ENCODE peak calls at places on chromosomes 4 and X, in seven cellular contexts. E is fibroblast of lung; L is RWPE1; M is substantia nigra; R is aorta; N is ovary; K is CD4-positive, alpha-beta T cell. O is an unnamed sample.

GRCh38 chr4:99853993-99854392 is 37.4 kb downstream of the DAPP1 start:
- DNase-seq in R (no peak), M (no peak), E (no peak), K (no peak), N (no peak), L (no peak), O (no peak)

GRCh38 chrX:129637217-129638109 is 17.3 kb downstream of the APLN start:
- DNase-seq in M (peak), E (peak), R (peak), N (peak), K (peak), L (no peak), O (no peak)

GRCh38 chr4:164977243-164978164 is at the start of gene TRIM61:
- DNase-seq in M (peak), E (peak), R (peak), K (peak), N (peak), L (no peak), O (no peak)

GRCh38 chrX:134622813-134623185 is 35.5 kb downstream of the PLAC1 start:
- DNase-seq in L (peak), R (no peak), E (no peak), K (no peak), M (no peak), N (no peak), O (no peak)

GRCh38 chr4:103067841-103068547 is 8.6 kb downstream of the SLC9B2 start:
- DNase-seq in K (no peak), E (no peak), M (no peak), L (no peak), R (no peak), N (no peak), O (no peak)

GRCh38 chr4:88706574-88706973 is 8.9 kb upstream of the NAP1L5 start:
- DNase-seq in M (no peak), N (peak), E (peak), L (no peak), K (no peak), R (no peak), O (no peak)

GRCh38 chr4:176500894-176501293 is 181.1 kb downstream of the SPCS3 start:
- DNase-seq in E (no peak), M (no peak), K (no peak), N (no peak), R (no peak), L (no peak), O (no peak)

GRCh38 chr4:16140520-16141249 is 56.9 kb upstream of the PROM1 start:
- DNase-seq in K (no peak), R (no peak), N (no peak), E (peak), L (peak), M (no peak), O (peak)

GRCh38 chr4:1975880-1976279 is 32.9 kb downstream of the NELFA start:
- DNase-seq in L (no peak), E (no peak), R (no peak), N (no peak), K (no peak), M (no peak), O (peak)

GRCh38 chr4:140095694-140096482 is 58.1 kb downstream of the MAML3 start:
- DNase-seq in K (peak), N (no peak), R (no peak), L (peak), E (peak), M (no peak), O (no peak)

GRCh38 chr4:157204634-157205244 is 15.8 kb upstream of the GRIA2 start:
- DNase-seq in K (no peak), N (no peak), M (no peak), R (no peak), E (no peak), L (no peak), O (no peak)

GRCh38 chr4:40309250-40309774 is 25.8 kb upstream of the CHRNA9 start:
- DNase-seq in R (peak), E (peak), M (no peak), N (peak), L (peak), K (peak), O (peak)

GRCh38 chr4:27910227-27910626 is 1049.6 kb downstream of the STIM2 start:
- DNase-seq in N (no peak), K (no peak), M (no peak), L (no peak), E (no peak), R (no peak), O (no peak)

GRCh38 chr4:170990989-170991589 is 822.1 kb upstream of the GALNTL6 start:
- DNase-seq in N (no peak), L (no peak), E (no peak), K (no peak), R (no peak), M (no peak), O (no peak)

GRCh38 chr4:75306496-75306895 is 207.7 kb downstream of the RCHY1 start:
- DNase-seq in R (no peak), K (no peak), M (no peak), E (no peak), N (no peak), L (no peak), O (no peak)

GRCh38 chrX:19747672-19748610 is 139.5 kb downstream of the SH3KBP1 start:
- DNase-seq in K (peak), E (no peak), L (no peak), R (no peak), M (no peak), N (no peak), O (no peak)

GRCh38 chrX:86133761-86134160 is 14.5 kb upstream of the DACH2 start:
- DNase-seq in E (peak), K (no peak), N (no peak), R (no peak), L (no peak), M (no peak), O (no peak)

GRCh38 chrX:46573896-46574336 is 351 bp downstream of the CHST7 start:
- DNase-seq in N (peak), R (peak), M (peak), K (peak), E (peak), L (no peak), O (peak)

GRCh38 chr4:40238700-40239548 is 42.1 kb downstream of the RHOH start:
- DNase-seq in R (no peak), L (no peak), E (peak), N (no peak), M (no peak), K (peak), O (no peak)

GRCh38 chrX:55264816-55265215 is at the start of gene PAGE3:
- DNase-seq in E (no peak), M (no peak), K (no peak), L (no peak), N (no peak), R (no peak), O (no peak)

GRCh38 chr4:154719087-154719486 is 24.7 kb upstream of the LRAT start:
- DNase-seq in M (no peak), R (no peak), N (no peak), E (peak), L (peak), K (no peak), O (no peak)

GRCh38 chr4:179625391-179625790 is 2183.2 kb upstream of the AGA start:
- DNase-seq in E (peak), M (no peak), R (no peak), N (no peak), L (peak), K (no peak), O (no peak)

GRCh38 chr4:163758032-163758431 is 263.5 kb downstream of the TMA16 start:
- DNase-seq in N (no peak), R (no peak), E (no peak), L (no peak), M (no peak), K (no peak), O (no peak)

GRCh38 chr4:48620093-48620492 is 130.0 kb downstream of the ZAR1 start:
- DNase-seq in N (no peak), L (no peak), R (no peak), K (no peak), M (no peak), E (no peak), O (no peak)

GRCh38 chrX:155767101-155767878 is 113.9 kb upstream of the VAMP7 start:
- DNase-seq in K (no peak), E (peak), N (peak), L (peak), M (no peak), R (peak), O (no peak)
- H3K27ac ChIP-seq in K (no peak), E (peak), N (no peak), L (no peak), M (no peak), R (no peak), O (no peak)

DNA sequence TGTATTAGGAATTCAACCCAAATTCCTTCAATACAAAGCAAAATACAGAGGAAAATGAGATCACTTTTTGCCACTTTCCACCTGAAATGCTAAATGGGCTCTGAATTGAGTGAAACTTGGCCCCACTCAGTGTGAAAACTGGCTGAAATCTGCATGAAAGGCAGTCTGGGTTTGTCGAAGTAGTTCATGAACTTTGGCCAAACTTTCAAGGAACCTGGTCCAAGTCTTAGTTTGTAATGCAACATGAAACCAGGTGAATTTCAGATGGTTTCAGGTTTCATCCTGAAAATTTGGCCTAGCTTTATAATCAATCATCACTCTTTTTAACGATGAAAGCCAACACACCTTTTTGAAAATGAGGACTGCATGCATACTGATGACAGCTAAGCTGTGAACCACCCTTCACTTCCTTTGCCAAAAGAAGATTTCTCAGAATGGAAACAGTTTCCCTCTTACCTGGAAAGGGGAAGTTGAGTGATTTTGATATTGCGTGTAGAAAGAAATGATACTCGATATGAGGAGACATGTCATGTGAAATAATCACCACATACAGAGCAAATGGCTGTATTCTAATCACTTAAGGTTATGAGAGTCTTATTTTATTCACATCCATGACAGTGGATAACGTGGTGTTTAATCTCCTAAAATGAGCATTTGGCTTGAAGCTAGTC is 209.9 kb upstream of the ETNPPL start:
- DNase-seq in K (no peak), M (no peak), L (no peak), E (no peak), N (no peak), R (no peak), O (no peak)
- H3K27ac ChIP-seq in K (no peak), M (no peak), L (no peak), E (no peak), N (no peak), R (no peak), O (no peak)

GRCh38 chr4:25919676-25920075 is 5.7 kb downstream of the SMIM20 start:
- DNase-seq in K (no peak), L (no peak), M (no peak), R (no peak), N (no peak), E (peak), O (no peak)

GRCh38 chr4:25925486-25926201 is 11.6 kb downstream of the SMIM20 start:
- DNase-seq in M (peak), K (no peak), E (peak), L (peak), R (no peak), N (no peak), O (no peak)

GRCh38 chr4:25921922-25922321 is 7.9 kb downstream of the SMIM20 start:
- DNase-seq in K (no peak), E (no peak), R (no peak), N (no peak), M (no peak), L (no peak), O (no peak)

GRCh38 chr4:25923745-25924144 is 9.7 kb downstream of the SMIM20 start:
- DNase-seq in N (no peak), R (no peak), K (no peak), L (no peak), E (no peak), M (no peak), O (no peak)

GRCh38 chr4:25922812-25923369 is 8.9 kb downstream of the SMIM20 start:
- DNase-seq in E (no peak), L (no peak), K (no peak), M (no peak), R (no peak), N (no peak), O (no peak)
- H3K27ac ChIP-seq in E (no peak), L (no peak), K (no peak), M (no peak), R (no peak), N (no peak), O (no peak)

DNA sequence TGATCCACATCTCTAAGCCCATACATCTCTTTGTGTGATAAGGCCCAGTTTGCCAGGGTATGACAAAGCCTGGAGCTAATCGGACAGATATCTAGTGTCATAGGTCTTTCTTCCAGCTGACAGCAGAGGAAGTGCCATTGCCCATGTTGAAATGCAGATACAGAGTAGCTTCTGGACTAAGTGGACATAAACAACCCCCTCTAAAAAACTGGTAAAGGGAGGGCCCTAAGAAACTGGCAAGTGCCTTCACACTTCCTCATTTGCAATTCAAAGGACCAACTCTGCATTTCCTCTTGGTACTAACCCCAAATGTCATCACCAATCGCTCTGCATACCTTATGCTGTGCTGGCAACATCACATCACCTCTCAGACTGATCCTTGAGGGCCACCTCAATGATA is 20.8 kb downstream of the ARHGEF6 start:
- DNase-seq in N (no peak), M (no peak), K (no peak), E (no peak), L (no peak), R (no peak), O (no peak)
- H3K27ac ChIP-seq in N (no peak), M (no peak), K (no peak), E (no peak), L (no peak), R (peak), O (no peak)

GRCh38 chrX:10902001-10902400 is 209.1 kb upstream of the HCCS start:
- DNase-seq in E (peak), M (no peak), R (no peak), K (no peak), L (peak), N (no peak), O (no peak)
- H3K27ac ChIP-seq in E (no peak), M (no peak), R (no peak), K (no peak), L (no peak), N (no peak), O (no peak)

GRCh38 chr4:119118397-119118796 is 17.2 kb upstream of the MYOZ2 start:
- DNase-seq in R (no peak), L (no peak), E (no peak), K (no peak), N (no peak), M (no peak), O (no peak)

GRCh38 chr4:119116021-119116420 is 19.6 kb upstream of the MYOZ2 start:
- DNase-seq in K (no peak), N (no peak), R (no peak), E (no peak), M (no peak), L (no peak), O (no peak)

GRCh38 chr4:119111296-119111695 is 24.3 kb upstream of the MYOZ2 start:
- DNase-seq in N (no peak), E (no peak), M (no peak), K (no peak), L (no peak), R (no peak), O (no peak)

GRCh38 chr4:119113033-119113655 is 22.5 kb upstream of the MYOZ2 start:
- DNase-seq in M (no peak), E (peak), R (no peak), N (no peak), K (no peak), L (peak), O (no peak)

DNA sequence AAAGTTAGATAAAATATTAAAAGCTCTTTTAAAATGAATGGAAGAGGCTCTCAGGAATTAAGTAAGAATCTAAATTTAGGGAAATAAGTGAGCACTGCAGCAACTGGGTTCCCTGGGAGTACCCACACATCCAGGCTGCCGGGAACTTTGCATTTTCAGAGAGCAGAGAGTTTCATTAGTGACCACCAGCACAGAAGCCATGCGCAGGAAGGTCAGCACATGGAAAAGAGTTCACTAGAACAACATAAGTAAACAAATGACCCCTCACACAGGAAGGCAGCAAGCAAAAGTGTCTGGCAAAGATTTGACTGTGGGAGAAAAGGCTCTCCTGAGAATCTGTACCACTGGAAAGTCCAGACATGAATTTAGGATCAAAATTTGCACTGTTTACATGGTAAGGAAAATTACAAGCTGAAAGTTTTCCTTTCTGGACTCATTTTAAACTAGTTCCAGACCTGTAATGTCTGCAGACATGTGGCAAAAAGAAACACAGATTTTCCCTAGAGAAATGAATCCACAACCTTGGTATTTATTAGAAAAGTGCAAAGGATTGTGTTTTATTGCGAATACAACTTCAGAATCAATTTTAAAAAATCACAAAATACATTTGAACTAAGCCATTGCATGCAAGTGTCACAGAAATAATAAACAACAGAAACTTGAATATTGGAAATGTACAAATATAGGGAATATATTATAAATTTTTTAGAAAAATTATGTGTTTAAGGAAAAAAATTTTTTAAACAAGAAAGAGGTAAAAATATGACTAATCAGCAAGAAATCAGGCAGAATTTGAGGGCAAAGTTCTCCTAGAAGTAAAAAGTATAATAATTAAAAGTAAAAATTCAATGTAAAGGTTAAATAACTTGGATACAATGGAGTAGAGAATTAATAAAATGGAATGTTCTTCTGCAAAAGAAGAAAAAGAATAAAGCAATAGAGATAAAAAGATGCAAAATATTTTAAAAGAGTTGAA is 18.4 kb upstream of the MYOZ2 start:
- DNase-seq in L (no peak), K (no peak), R (no peak), M (no peak), N (no peak), E (no peak), O (no peak)
- H3K27ac ChIP-seq in L (no peak), K (no peak), R (peak), M (no peak), N (no peak), E (no peak), O (no peak)

GRCh38 chrX:138938003-138938402 is 226.5 kb upstream of the FGF13 start:
- DNase-seq in E (no peak), N (no peak), L (no peak), K (no peak), R (no peak), M (no peak), O (no peak)

DNA sequence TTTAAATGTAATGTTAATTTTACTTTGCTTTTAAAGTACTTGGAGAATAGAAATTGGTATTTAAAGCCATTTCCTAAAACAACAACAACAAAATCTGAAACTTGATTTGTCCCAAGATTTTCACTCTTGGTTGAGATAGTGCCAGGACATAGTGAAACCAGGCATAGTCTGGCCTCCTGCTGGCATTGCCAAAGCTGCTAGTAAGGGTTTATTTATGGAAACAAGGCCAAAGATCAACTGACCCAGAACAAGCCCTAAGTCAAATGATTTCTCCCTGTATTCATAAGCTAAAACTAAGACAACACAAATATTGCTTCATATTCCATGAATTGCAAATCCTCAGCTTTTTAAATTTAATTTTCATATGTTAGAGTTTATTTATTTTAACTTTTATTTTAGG is 227.5 kb upstream of the FGF13 start:
- DNase-seq in N (no peak), R (no peak), E (no peak), M (no peak), K (no peak), L (no peak), O (no peak)
- H3K27ac ChIP-seq in N (no peak), R (no peak), E (no peak), M (no peak), K (no peak), L (no peak), O (no peak)

GRCh38 chr4:7938513-7939376 is 916 bp downstream of the AFAP1 start:
- DNase-seq in L (peak), M (no peak), K (peak), N (peak), E (peak), R (peak), O (no peak)
- H3K27ac ChIP-seq in L (peak), M (peak), K (peak), N (peak), E (peak), R (peak), O (peak)

DNA sequence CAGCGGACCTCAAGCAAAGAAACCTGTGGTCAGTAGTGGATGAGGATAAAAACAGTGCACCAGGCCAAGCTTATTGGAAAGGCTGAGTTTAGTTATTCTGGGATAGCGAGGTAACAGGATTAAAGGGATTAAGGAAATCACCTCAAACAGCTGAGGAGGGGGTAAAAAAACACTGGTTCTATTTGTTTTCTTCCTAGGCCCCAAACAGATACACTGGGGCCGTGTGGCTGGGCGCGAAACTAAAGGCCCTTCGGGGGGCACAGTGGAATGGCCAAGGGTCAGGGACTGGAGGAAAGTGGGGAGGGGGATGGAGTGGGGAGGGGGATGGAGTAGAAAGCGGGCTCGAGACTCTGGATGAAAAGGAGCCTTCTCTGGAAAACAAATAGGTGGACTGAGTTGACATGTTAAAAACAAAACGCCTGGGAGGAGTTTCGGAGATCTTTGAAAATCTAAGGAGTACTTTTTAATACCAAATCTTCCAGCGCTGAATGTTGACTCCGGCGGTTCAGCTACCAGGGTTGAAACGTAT is 2.9 kb downstream of the SOX3 start:
- DNase-seq in K (no peak), L (no peak), N (no peak), E (no peak), R (no peak), M (no peak), O (no peak)
- H3K27ac ChIP-seq in K (no peak), L (no peak), N (no peak), E (no peak), R (no peak), M (no peak), O (no peak)

O was measured in RWPE2.